ENCODE peak calls at places on chromosomes 13 and 19, in eight cellular contexts. R is progenitor cell of endocrine pancreas; L is NCI-H524; F is COR-L47; I is stimulated activated CD4-positive, alpha-beta T cell treated with anti-CD3 and anti-CD28 coated beads, Interleukin-1b, Interleukin-23, amount 100 ng/mL, for 24 hours; T is nucleus accumbens; E is heart left ventricle; S is ascending aorta. G is an unnamed sample.
A peak's percentile ranks its signal among the peaks of the same experiment; 100 is the strongest.

GRCh38 chr19:17281391-17282304 is at the start of gene ANKLE1:
- DNase-seq in R (no peak), S (no peak), T (peak; percentile 0), F (no peak), L (peak; percentile 19), I (peak; percentile 39), E (no peak), G (peak; percentile 18)

GRCh38 chr19:45440873-45441654 is 17.3 kb upstream of the ERCC1 start:
- DNase-seq in E (no peak), I (no peak), T (no peak), R (no peak), L (peak; percentile 12), S (no peak), F (no peak), G (no peak)

GRCh38 chr13:27005556-27005955 is 166.1 kb downstream of the USP12 start:
- DNase-seq in L (peak; percentile 94), E (no peak), T (peak; percentile 75), S (peak; percentile 52), R (no peak), I (no peak), F (peak; percentile 30), G (no peak)

GRCh38 chr19:17322854-17323253 is 11.8 kb downstream of the ANO8 start:
- DNase-seq in L (no peak), S (no peak), T (peak; percentile 55), I (no peak), R (no peak), E (no peak), F (no peak), G (no peak)

GRCh38 chr13:35714096-35714495 is 237.6 kb upstream of the MAB21L1 start:
- DNase-seq in F (no peak), T (no peak), R (no peak), E (no peak), S (no peak), I (no peak), L (peak; percentile 71), G (no peak)

GRCh38 chr13:112545866-112546265 is 42.1 kb downstream of the TUBGCP3 start:
- DNase-seq in R (no peak), S (no peak), F (no peak), L (no peak), I (no peak), E (no peak), T (no peak), G (no peak)

GRCh38 chr13:39779337-39780270 is 124.1 kb downstream of the COG6 start:
- DNase-seq in I (no peak), F (no peak), L (no peak), S (no peak), R (no peak), T (no peak), E (no peak), G (no peak)

GRCh38 chr19:45404557-45405434 is at the start of gene PPP1R13L:
- DNase-seq in I (peak; percentile 38), L (peak; percentile 43), S (peak; percentile 91), F (peak; percentile 71), T (peak; percentile 54), R (peak; percentile 69), E (peak; percentile 88), G (no peak)

GRCh38 chr19:33066543-33066942 is 1.9 kb upstream of the RHPN2 start:
- DNase-seq in T (no peak), E (no peak), S (no peak), L (no peak), R (no peak), F (no peak), I (no peak), G (no peak)

GRCh38 chr19:2488405-2488941 is 12.5 kb downstream of the GADD45B start:
- DNase-seq in F (no peak), S (no peak), R (no peak), E (no peak), T (no peak), L (no peak), I (no peak), G (no peak)

GRCh38 chr13:76969488-76970365 is 21.4 kb downstream of the ACOD1 start:
- DNase-seq in R (no peak), I (no peak), F (no peak), T (no peak), L (no peak), S (no peak), E (no peak), G (no peak)

GRCh38 chr13:25192936-25193335 is 20.8 kb upstream of the AMER2 start:
- DNase-seq in L (peak; percentile 96), R (no peak), E (no peak), S (peak; percentile 15), I (no peak), T (peak; percentile 95), F (no peak), G (no peak)

GRCh38 chr19:46374526-46375475 is 27.9 kb downstream of the PPP5C start:
- DNase-seq in I (no peak), E (no peak), R (no peak), L (no peak), F (no peak), S (peak; percentile 60), T (no peak), G (no peak)

G was measured in neural crest cell.